ENCODE peak calls at places on chromosomes 2 and 18, in ten cellular contexts. D is cardiac muscle cell, T is astrocyte, X is IMR-90, G is HFF-Myc, Y is A549, L is AG04450, I is fibroblast of lung, E is prostate gland, N is BJ. O is an unnamed sample.

GRCh38 chr2:199739413-199740110 is 111.4 kb downstream of the FTCDNL1 start:
- DNase-seq in E (peak), I (peak), Y (peak), N (no peak), X (peak), D (peak), G (peak), L (peak), T (no peak), O (no peak)

GRCh38 chr18:79458131-79458838 is 62.6 kb downstream of the NFATC1 start:
- DNase-seq in G (peak), T (peak), Y (peak), X (peak), E (no peak), N (peak), D (peak), L (peak), I (peak), O (no peak)

GRCh38 chr18:3055861-3056260 is 42.9 kb upstream of the LPIN2 start:
- DNase-seq in Y (no peak), I (peak), G (no peak), X (peak), E (no peak), T (no peak), D (no peak), N (no peak), L (no peak), O (no peak)

GRCh38 chr2:85106489-85107180 is 26.6 kb upstream of the TCF7L1 start:
- DNase-seq in G (no peak), I (peak), T (peak), E (no peak), D (no peak), N (no peak), Y (peak), L (peak), X (peak), O (peak)

GRCh38 chr2:217090024-217090473 is 230.2 kb upstream of the TNP1 start:
- DNase-seq in L (no peak), N (no peak), G (no peak), D (no peak), E (no peak), I (peak), Y (no peak), T (no peak), X (peak), O (no peak)

GRCh38 chr2:111667542-111668273 is 216.3 kb downstream of the ANAPC1 start:
- DNase-seq in T (peak), E (no peak), N (no peak), G (no peak), L (no peak), X (peak), I (peak), Y (peak), D (peak), O (peak)

GRCh38 chr18:56060967-56061541 is 473.1 kb upstream of the TCF4 start:
- DNase-seq in X (no peak), I (no peak), N (no peak), L (no peak), D (no peak), Y (no peak), G (no peak), E (no peak), T (no peak), O (no peak)

GRCh38 chr2:241300000-241300399 is 15.5 kb downstream of the HDLBP start:
- DNase-seq in I (no peak), Y (no peak), E (no peak), L (no peak), G (no peak), N (no peak), T (no peak), D (no peak), X (no peak), O (no peak)

GRCh38 chr2:35501076-35501475 is 854.5 kb upstream of the CRIM1 start:
- DNase-seq in I (peak), N (no peak), D (no peak), E (no peak), G (no peak), L (no peak), Y (no peak), T (peak), X (no peak), O (no peak)

GRCh38 chr2:35503311-35503710 is 852.3 kb upstream of the CRIM1 start:
- DNase-seq in D (no peak), E (no peak), N (no peak), I (no peak), G (no peak), L (no peak), X (no peak), T (no peak), Y (no peak), O (no peak)

GRCh38 chr2:35503738-35504160 is 851.8 kb upstream of the CRIM1 start:
- DNase-seq in E (no peak), L (no peak), Y (no peak), D (no peak), X (no peak), T (peak), I (peak), N (no peak), G (no peak), O (no peak)

GRCh38 chr2:35508601-35509000 is 847.0 kb upstream of the CRIM1 start:
- DNase-seq in D (no peak), X (no peak), I (no peak), E (no peak), Y (no peak), L (no peak), N (no peak), G (no peak), T (no peak), O (no peak)

GRCh38 chr2:35504419-35504818 is 851.2 kb upstream of the CRIM1 start:
- DNase-seq in I (no peak), D (no peak), G (no peak), T (no peak), Y (no peak), X (no peak), E (no peak), L (no peak), N (no peak), O (no peak)
- H3K4me3 ChIP-seq in I (no peak), D (no peak), G (no peak), T (no peak), Y (no peak), X (no peak), E (no peak), L (no peak), N (no peak), O (no peak)

GRCh38 chr2:63301481-63301880 is 250.9 kb downstream of the OTX1 start:
- DNase-seq in T (no peak), D (no peak), E (no peak), I (no peak), X (no peak), N (no peak), Y (peak), L (no peak), G (peak), O (no peak)

GRCh38 chr2:63300835-63301234 is 250.2 kb downstream of the OTX1 start:
- DNase-seq in Y (peak), N (no peak), L (no peak), X (no peak), T (no peak), D (no peak), E (no peak), G (no peak), I (no peak), O (no peak)
- TF ChIP-seq CTCF in Y (no peak), N (no peak), L (no peak), X (no peak), T (no peak), D (no peak), E (no peak), G (peak), I (no peak), O (peak)

DNA sequence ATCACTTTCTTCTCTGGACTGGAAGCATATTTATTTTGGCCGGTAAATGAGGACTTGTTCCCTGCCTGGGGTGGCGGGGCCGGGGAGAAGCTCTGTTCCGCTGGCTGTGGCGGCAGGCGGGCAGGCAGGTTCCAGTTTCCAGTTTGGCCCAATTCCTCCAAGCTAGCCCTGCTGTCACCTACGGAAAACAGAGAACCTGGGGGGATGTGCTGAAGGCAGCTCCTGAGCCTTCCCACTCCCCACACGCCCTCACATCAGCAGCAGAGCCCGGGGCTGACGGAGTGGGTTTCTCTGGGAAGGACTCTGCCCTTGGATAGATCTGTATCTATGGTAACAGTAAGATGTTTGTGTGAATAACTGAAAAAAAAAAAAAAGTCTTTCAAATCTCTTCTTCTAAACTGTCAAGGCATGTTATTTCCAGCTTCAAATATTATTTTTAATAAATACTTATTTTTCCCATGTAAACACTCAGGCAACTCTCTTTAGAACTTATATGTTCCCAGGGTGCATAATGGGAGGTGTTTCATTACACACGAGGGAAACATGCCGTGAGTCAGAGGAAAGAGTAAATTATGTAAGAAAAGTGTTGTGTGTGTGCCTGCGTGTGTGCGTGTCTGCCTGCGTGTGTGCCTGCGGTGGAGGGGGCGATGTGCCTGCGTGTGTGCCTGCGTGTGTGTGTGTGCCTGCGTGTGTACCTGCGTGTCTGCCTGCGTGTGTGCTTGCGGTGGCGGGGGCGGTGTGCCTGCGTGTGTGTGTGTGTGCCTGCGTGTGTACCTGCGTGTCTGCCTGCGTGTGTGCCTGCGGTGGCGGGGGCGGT is 116.1 kb upstream of the ZNF516 start:
- DNase-seq in I (peak), G (no peak), L (no peak), Y (no peak), T (peak), E (peak), D (no peak), X (peak), N (no peak), O (peak)
- H3K4me3 ChIP-seq in I (peak), G (no peak), L (peak), Y (no peak), T (peak), E (no peak), D (no peak), X (no peak), N (peak), O (no peak)

DNA sequence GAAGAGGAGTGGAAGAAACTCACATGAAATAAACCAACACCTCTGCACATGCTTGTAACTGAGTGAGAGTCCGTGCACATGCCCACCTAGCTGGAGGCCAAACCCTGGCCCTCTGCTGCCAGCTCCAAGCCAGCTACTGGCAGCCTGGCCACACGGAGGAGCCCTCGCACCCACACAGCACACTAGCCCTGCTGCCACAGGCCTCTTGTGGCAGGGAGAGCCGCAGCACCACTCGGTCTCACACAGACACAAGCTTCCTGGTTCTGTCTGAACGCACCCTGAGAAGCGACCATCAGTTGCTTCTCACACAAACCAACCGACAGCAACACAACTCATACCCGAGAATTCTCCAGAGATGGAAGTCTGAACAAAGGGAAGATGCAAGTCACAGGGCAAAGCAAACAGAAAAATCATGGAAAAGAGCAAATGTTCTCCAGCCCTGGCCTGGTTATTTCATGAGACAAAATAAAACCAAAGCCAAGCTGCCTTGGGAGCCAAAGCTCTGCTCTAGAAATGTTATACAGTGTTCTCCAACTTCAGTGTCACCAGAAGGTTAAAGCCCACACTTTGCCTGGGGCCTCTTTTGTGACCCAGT is 65.1 kb downstream of the FBXO15 start:
- DNase-seq in Y (peak), T (peak), N (peak), I (peak), E (no peak), D (peak), G (no peak), L (no peak), X (peak), O (peak)
- TF ChIP-seq CTCF in Y (peak), T (no peak), N (peak), I (no peak), E (peak), D (peak), G (peak), L (peak), X (peak), O (peak)